ENCODE peak calls at places on chromosomes 11 and 22, in seven cellular contexts. P is spleen, G is adrenal gland, S is thyroid gland, F is GM12891, D is ovary, Y is stomach. O is an unnamed sample.

GRCh38 chr11:9895016-9895415 is 231.1 kb downstream of the SWAP70 start:
- DNase-seq in P (no peak), G (no peak), S (no peak), F (no peak), D (no peak), Y (no peak), O (no peak)

GRCh38 chr11:32830413-32830738 is 649 bp downstream of the PRRG4 start:
- DNase-seq in P (no peak), G (no peak), S (peak), F (no peak), D (no peak), Y (peak), O (no peak)

GRCh38 chr11:121514401-121514981 is 61.7 kb upstream of the SORL1-AS1 start:
- DNase-seq in P (no peak), G (no peak), S (no peak), F (no peak), D (no peak), Y (no peak), O (no peak)

GRCh38 chr22:46595545-46595944 is 24.6 kb upstream of the GRAMD4 start:
- DNase-seq in P (peak), G (no peak), S (peak), F (no peak), D (no peak), Y (no peak), O (no peak)

GRCh38 chr22:38953577-38954413 is 3.6 kb upstream of the APOBEC3A start:
- DNase-seq in P (peak), G (no peak), S (no peak), F (peak), D (no peak), Y (no peak), O (no peak)

GRCh38 chr22:24331468-24332440 is 61.1 kb downstream of the SPECC1L start:
- DNase-seq in P (no peak), G (no peak), S (no peak), F (no peak), D (no peak), Y (no peak), O (no peak)

GRCh38 chr11:134529212-134530096 is 117.4 kb upstream of the B3GAT1 start:
- DNase-seq in P (no peak), G (no peak), S (no peak), F (no peak), D (no peak), Y (no peak), O (no peak)

GRCh38 chr11:12864316-12865156 is 144.6 kb upstream of the RASSF10 start:
- DNase-seq in P (no peak), G (no peak), S (no peak), F (no peak), D (no peak), Y (peak), O (no peak)

GRCh38 chr11:66915046-66915832 is 42.9 kb downstream of the PC start:
- DNase-seq in P (no peak), G (no peak), S (no peak), F (no peak), D (no peak), Y (no peak), O (no peak)

GRCh38 chr11:31812392-31813241 is 1.5 kb upstream of the PAX6 start:
- DNase-seq in P (peak), G (no peak), S (no peak), F (no peak), D (no peak), Y (no peak), O (no peak)

GRCh38 chr22:19232620-19233019 is 54.1 kb upstream of the SLC25A1 start:
- DNase-seq in P (no peak), G (no peak), S (no peak), F (no peak), D (no peak), Y (no peak), O (no peak)

GRCh38 chr22:49020314-49020713 is 807.4 kb downstream of the BRD1 start:
- DNase-seq in P (peak), G (no peak), S (no peak), F (no peak), D (no peak), Y (no peak), O (no peak)

GRCh38 chr11:70141490-70142014 is 61.5 kb upstream of the FADD start:
- DNase-seq in P (no peak), G (no peak), S (no peak), F (no peak), D (no peak), Y (no peak), O (no peak)

GRCh38 chr22:49322861-49323622 is 504.6 kb downstream of the BRD1 start:
- DNase-seq in P (peak), G (no peak), S (no peak), F (no peak), D (no peak), Y (peak), O (no peak)

GRCh38 chr22:50218153-50218995 is 17.6 kb downstream of the SELENOO start:
- DNase-seq in P (no peak), G (no peak), S (no peak), F (no peak), D (no peak), Y (no peak), O (no peak)

GRCh38 chr22:50031189-50032091 is 18.9 kb upstream of the IL17REL start:
- DNase-seq in P (peak), G (no peak), S (no peak), F (no peak), D (no peak), Y (no peak), O (no peak)

GRCh38 chr11:62108971-62109391 is 14.8 kb upstream of the INCENP start:
- DNase-seq in P (no peak), G (no peak), S (no peak), F (no peak), D (no peak), Y (no peak), O (no peak)

GRCh38 chr11:77179048-77179447 is 51.0 kb downstream of the MYO7A start:
- DNase-seq in P (no peak), G (peak), S (no peak), F (no peak), D (no peak), Y (no peak), O (no peak)

GRCh38 chr11:112453601-112454577 is 193.2 kb upstream of the PLET1 start:
- DNase-seq in P (no peak), G (peak), S (peak), F (peak), D (no peak), Y (peak), O (no peak)

GRCh38 chr11:63564056-63564784 is 1.0 kb upstream of the PLAAT2 start:
- DNase-seq in P (no peak), G (no peak), S (peak), F (peak), D (no peak), Y (peak), O (no peak)

GRCh38 chr11:2534131-2534956 is 89.5 kb downstream of the KCNQ1 start:
- DNase-seq in P (peak), G (peak), S (peak), F (no peak), D (no peak), Y (no peak), O (no peak)

GRCh38 chr11:85809191-85809590 is 1.8 kb downstream of the SYTL2 start:
- DNase-seq in P (no peak), G (no peak), S (no peak), F (no peak), D (no peak), Y (no peak), O (no peak)

GRCh38 chr22:42615092-42615859 is 593 bp upstream of the POLDIP3 start:
- DNase-seq in P (peak), G (peak), S (peak), F (peak), D (peak), Y (peak), O (peak)
- TF ChIP-seq POLR2A in P (peak), G (peak), S (peak), F (peak), D (peak), Y (peak), O (peak)

DNA sequence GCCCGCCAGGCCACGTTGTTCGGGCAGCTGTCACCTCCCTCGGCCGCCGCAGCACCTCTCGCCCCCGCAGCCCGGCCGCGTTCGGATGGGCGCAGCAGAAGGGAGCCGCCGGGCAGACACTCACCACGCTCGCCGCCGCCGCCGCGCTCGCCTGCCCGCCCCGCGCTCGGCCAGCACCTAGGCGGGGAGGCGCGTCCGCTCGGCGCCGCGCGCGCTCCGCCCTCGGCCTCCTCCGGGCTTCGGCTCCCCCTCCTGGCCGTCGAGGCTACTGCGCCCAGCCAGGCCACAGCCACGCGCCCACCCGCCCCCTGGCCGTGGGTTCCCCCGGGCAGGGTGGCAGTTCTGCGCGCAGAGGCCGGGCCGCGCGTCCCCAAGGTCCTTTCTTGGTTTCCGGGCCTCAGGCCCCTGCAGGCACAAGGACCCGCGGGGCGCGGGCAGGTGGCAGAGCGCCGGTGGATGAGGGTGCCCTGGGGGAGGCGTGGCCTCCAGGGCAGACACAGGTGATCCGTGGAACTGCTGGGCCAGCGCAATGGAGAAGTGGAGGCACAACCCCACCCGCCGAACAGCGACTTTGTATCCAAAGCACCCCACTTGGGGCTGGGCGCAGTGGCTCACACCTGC is at the start of gene SLC25A22:
- DNase-seq in P (peak), G (peak), S (peak), F (peak), D (peak), Y (peak), O (no peak)
- TF ChIP-seq POLR2A in P (no peak), G (no peak), S (no peak), F (no peak), D (no peak), Y (no peak), O (no peak)

GRCh38 chr22:43923191-43923590 is 414 bp upstream of the PNPLA3 start:
- DNase-seq in P (no peak), G (no peak), S (no peak), F (no peak), D (no peak), Y (no peak), O (no peak)

GRCh38 chr22:43923631-43924548 is at the start of gene PNPLA3:
- DNase-seq in P (peak), G (peak), S (peak), F (peak), D (peak), Y (peak), O (no peak)

GRCh38 chr22:43928418-43929307 is 5.1 kb downstream of the PNPLA3 start:
- DNase-seq in P (no peak), G (no peak), S (no peak), F (no peak), D (no peak), Y (no peak), O (no peak)

GRCh38 chr22:43926349-43926710 is 2.7 kb downstream of the PNPLA3 start:
- DNase-seq in P (no peak), G (no peak), S (no peak), F (no peak), D (no peak), Y (no peak), O (no peak)

DNA sequence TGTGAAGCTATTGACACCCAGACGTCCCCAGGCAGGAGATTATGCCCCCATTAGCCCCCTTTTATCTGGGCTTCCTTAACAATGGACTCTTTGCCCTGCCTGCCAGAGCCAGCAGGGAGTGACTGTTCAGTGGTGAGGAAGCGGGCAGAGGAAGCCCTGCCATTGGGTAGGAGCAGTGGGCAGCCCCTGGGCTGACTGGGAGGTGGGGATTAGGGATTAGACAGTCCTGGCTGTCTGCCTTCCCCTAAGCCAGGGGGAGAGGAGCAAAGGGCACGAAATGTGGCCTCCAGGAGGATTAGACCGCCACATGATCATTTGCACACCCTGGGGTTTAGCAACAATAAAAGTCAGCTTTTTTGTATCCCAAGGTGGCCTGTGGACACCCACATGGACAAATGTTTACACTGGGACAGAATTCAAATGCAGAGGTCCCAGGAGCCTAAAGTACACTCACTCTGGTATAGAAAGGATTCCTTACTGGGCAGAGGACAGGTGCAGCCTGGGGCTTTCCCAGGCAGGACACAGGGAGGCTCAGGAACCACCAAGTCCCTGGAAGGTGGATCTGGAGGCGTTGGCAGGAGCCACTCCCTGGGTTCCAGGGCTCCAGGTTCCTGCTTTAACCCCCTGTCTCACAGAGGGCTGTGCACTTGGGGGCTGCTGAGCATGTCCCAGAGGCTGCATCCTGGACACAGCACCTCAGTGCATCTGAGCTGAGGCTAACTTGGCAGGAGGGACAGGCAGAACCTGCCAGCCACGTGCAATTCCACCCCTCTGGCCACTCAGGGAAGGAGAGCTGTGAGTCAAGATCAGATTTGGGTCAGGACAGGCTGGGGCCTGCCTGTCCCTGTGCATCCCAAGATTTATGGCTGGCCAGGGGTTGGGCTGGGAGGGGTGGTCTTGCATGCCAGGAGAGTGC is 2.1 kb downstream of the PNPLA3 start:
- DNase-seq in P (no peak), G (no peak), S (no peak), F (no peak), D (no peak), Y (no peak), O (no peak)
- TF ChIP-seq POLR2A in P (no peak), G (no peak), S (no peak), F (no peak), D (no peak), Y (no peak), O (no peak)

DNA sequence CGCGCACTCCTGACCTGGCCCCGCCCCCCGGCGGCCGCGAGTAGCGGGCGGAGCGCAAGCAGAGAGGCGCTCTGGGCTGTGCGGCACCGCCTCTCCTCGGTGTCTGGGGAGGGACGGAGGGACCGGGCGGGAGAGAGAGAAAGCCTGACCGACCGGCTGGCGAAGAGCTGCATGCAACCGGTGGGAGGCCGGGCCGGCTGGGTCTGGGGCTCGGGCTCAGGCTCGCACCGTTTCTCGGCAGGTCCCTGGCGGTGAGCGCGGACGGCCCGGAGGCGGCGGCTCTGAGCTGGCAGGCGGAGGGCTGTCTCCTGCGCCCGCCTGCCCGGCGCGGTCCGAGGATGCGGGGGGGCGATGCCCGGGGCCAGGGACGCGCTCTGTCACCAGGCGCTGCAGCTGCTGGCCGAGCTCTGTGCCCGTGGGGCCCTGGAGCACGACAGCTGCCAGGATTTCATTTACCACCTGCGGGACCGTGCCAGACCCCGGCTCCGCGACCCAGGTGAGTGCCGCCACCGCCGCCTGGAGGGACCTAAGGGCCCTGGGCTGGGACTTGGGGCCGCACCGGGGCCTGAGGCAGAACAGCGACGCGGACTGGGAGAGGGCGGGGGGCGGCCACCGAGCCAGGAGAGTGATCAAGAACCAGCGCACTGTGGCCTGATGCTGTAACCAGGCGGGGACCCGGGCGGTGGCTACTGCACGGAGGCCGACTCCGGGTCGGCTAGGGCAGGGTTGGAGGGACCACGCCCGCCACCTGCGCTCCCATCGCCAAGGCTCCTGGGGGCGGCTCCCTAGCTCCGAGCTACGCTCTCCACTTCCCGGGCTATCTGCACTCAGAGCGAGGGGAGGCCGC is at the start of gene SYT9:
- DNase-seq in P (peak), G (peak), S (peak), F (peak), D (peak), Y (peak), O (no peak)
- TF ChIP-seq POLR2A in P (no peak), G (no peak), S (no peak), F (no peak), D (no peak), Y (no peak), O (no peak)

GRCh38 chr11:72762641-72763304 is 10.6 kb upstream of the ARAP1 start:
- DNase-seq in P (no peak), G (no peak), S (no peak), F (no peak), D (no peak), Y (no peak), O (no peak)
- TF ChIP-seq POLR2A in P (no peak), G (no peak), S (no peak), F (no peak), D (no peak), Y (no peak), O (no peak)

DNA sequence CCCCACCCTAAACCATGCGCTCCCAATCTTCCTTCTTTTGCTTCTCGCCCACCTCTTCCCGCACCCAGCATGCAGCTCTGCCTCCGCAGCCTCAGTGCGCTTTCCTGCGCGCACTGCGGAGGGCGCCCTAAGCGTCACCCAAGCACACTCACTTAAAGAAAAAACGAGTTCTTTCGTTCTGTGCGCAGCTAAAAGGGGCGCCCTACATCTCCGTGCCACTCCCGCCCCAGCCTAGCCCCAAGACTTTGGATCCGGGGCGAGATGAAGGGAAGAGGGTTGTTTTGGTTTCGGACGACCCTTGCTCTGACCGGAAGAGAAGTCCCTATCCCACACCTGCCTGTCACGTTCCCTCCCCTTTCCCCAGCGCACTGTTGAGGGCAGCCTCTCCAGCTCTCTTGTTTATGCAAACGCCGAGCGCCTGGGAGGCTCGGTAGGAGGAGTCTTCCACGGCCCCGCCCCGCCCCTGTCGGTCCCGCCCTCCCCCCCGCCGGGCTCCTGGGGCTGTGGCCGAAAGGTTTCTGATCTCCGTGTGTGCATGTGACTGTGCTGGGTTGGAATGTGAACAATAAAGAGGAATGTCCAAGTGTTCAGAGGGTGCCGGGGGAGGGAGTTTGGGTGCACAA is 5.3 kb downstream of the VSIG2 start:
- DNase-seq in P (peak), G (peak), S (peak), F (peak), D (no peak), Y (peak), O (peak)
- TF ChIP-seq POLR2A in P (no peak), G (no peak), S (peak), F (no peak), D (no peak), Y (no peak), O (peak)

GRCh38 chr11:124724854-124725718 is 14.7 kb upstream of the NRGN start:
- DNase-seq in P (peak), G (no peak), S (peak), F (no peak), D (no peak), Y (no peak), O (no peak)

GRCh38 chr11:124722176-124722575 is 17.6 kb upstream of the NRGN start:
- DNase-seq in P (no peak), G (no peak), S (no peak), F (no peak), D (no peak), Y (no peak), O (no peak)

DNA sequence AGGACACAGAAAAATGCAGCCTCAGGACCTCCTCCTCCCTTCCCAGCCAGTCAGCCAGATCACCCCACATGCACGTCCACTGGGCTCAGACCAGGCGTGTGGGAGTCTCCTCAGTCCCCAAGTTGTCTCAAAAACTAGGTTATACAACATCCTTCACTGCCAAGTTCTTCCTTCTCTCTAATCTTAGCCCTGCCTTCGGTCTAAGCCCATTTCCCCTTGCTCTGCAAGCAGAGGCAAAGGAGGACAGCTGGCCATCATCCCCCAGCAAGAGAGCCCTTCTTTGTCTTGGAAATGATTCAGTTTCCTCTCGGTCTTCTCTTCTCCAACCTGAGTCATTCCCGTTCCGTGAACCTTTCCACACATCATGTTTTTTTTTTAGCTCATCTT is 14.0 kb upstream of the NRGN start:
- DNase-seq in P (no peak), G (no peak), S (no peak), F (no peak), D (no peak), Y (no peak), O (no peak)
- TF ChIP-seq POLR2A in P (no peak), G (no peak), S (no peak), F (no peak), D (no peak), Y (no peak), O (no peak)

GRCh38 chr11:45078236-45079074 is 68.0 kb upstream of the PRDM11 start:
- DNase-seq in P (no peak), G (no peak), S (no peak), F (no peak), D (no peak), Y (no peak), O (no peak)
- TF ChIP-seq POLR2A in P (no peak), G (no peak), S (no peak), F (no peak), D (no peak), Y (no peak), O (no peak)

O was measured in esophagus squamous epithelium.